ENCODE peak calls at places on chromosomes 4 and X, in seven cellular contexts. One of them, this sample, is unnamed.

GRCh38 chrX:56397636-56398035 is 165.5 kb downstream of the KLF8 start:
- DNase-seq in GM23338: no peak
- DNase-seq in A549: no peak
- DNase-seq in K562: no peak
- DNase-seq in SK-N-SH: no peak
- DNase-seq in GM12878: no peak
- DNase-seq in HCT116: no peak
- DNase-seq in this sample: no peak

GRCh38 chr4:107183155-107183774 is 147.2 kb upstream of the DKK2 start:
- DNase-seq in SK-N-SH: peak
- DNase-seq in HCT116: peak
- DNase-seq in K562: peak
- DNase-seq in GM23338: peak
- DNase-seq in GM12878: peak
- DNase-seq in A549: peak
- DNase-seq in this sample: peak

GRCh38 chrX:6505960-6506359 is 29.0 kb downstream of the VCX3A start:
- DNase-seq in A549: no peak
- DNase-seq in SK-N-SH: no peak
- DNase-seq in GM12878: no peak
- DNase-seq in K562: no peak
- DNase-seq in HCT116: no peak
- DNase-seq in GM23338: no peak
- DNase-seq in this sample: no peak

GRCh38 chr4:168656055-168656660 is 159.3 kb downstream of the PALLD start:
- DNase-seq in A549: no peak
- DNase-seq in GM12878: no peak
- DNase-seq in HCT116: no peak
- DNase-seq in K562: no peak
- DNase-seq in SK-N-SH: no peak
- DNase-seq in GM23338: no peak
- DNase-seq in this sample: no peak

GRCh38 chrX:19017271-19017670 is 33.4 kb upstream of the PHKA2 start:
- DNase-seq in SK-N-SH: peak
- DNase-seq in GM12878: no peak
- DNase-seq in GM23338: peak
- DNase-seq in A549: peak
- DNase-seq in HCT116: no peak
- DNase-seq in K562: peak
- DNase-seq in this sample: peak

GRCh38 chrX:34404386-34405070 is 252.6 kb downstream of the TMEM47 start:
- DNase-seq in K562: no peak
- DNase-seq in A549: no peak
- DNase-seq in GM23338: no peak
- DNase-seq in HCT116: no peak
- DNase-seq in GM12878: no peak
- DNase-seq in SK-N-SH: no peak
- DNase-seq in this sample: no peak

GRCh38 chrX:129495941-129496340 is 27.3 kb downstream of the SMARCA1 start:
- DNase-seq in K562: no peak
- DNase-seq in HCT116: no peak
- DNase-seq in A549: no peak
- DNase-seq in GM12878: no peak
- DNase-seq in SK-N-SH: no peak
- DNase-seq in GM23338: no peak
- DNase-seq in this sample: no peak

GRCh38 chrX:104270916-104271512 is 16.3 kb upstream of the ESX1 start:
- DNase-seq in GM23338: peak
- DNase-seq in HCT116: peak
- DNase-seq in A549: peak
- DNase-seq in SK-N-SH: no peak
- DNase-seq in K562: peak
- DNase-seq in GM12878: no peak
- DNase-seq in this sample: no peak

GRCh38 chr4:118712872-118713271 is 27.7 kb downstream of the METTL14 start:
- DNase-seq in GM23338: no peak
- DNase-seq in SK-N-SH: no peak
- DNase-seq in GM12878: no peak
- DNase-seq in K562: no peak
- DNase-seq in HCT116: no peak
- DNase-seq in A549: no peak
- DNase-seq in this sample: no peak

GRCh38 chrX:9628779-9629493 is 136.7 kb downstream of the GPR143 start:
- DNase-seq in HCT116: no peak
- DNase-seq in K562: no peak
- DNase-seq in A549: no peak
- DNase-seq in GM23338: no peak
- DNase-seq in SK-N-SH: no peak
- DNase-seq in GM12878: no peak
- DNase-seq in this sample: no peak

GRCh38 chr4:7703669-7704068 is 236.0 kb downstream of the AFAP1 start:
- DNase-seq in HCT116: no peak
- DNase-seq in K562: no peak
- DNase-seq in A549: no peak
- DNase-seq in SK-N-SH: no peak
- DNase-seq in GM23338: no peak
- DNase-seq in GM12878: no peak
- DNase-seq in this sample: no peak

GRCh38 chr4:157389751-157390150 is 169.2 kb downstream of the GRIA2 start:
- DNase-seq in A549: no peak
- DNase-seq in K562: no peak
- DNase-seq in GM12878: no peak
- DNase-seq in GM23338: no peak
- DNase-seq in SK-N-SH: no peak
- DNase-seq in HCT116: no peak
- DNase-seq in this sample: no peak

GRCh38 chrX:17563515-17563914 is 173.8 kb upstream of the SCML1 start:
- DNase-seq in GM12878: no peak
- DNase-seq in K562: no peak
- DNase-seq in SK-N-SH: no peak
- DNase-seq in A549: no peak
- DNase-seq in HCT116: no peak
- DNase-seq in GM23338: no peak
- DNase-seq in this sample: no peak

GRCh38 chrX:149571770-149572169 is 15.5 kb downstream of the MAGEA9B start:
- DNase-seq in K562: peak
- DNase-seq in HCT116: no peak
- DNase-seq in A549: no peak
- DNase-seq in GM12878: no peak
- DNase-seq in SK-N-SH: no peak
- DNase-seq in GM23338: no peak
- DNase-seq in this sample: no peak

GRCh38 chr4:99817310-99817885 is 771 bp downstream of the DAPP1 start:
- DNase-seq in A549: no peak
- DNase-seq in GM23338: no peak
- DNase-seq in SK-N-SH: no peak
- DNase-seq in K562: no peak
- DNase-seq in GM12878: no peak
- DNase-seq in HCT116: no peak
- DNase-seq in this sample: peak

GRCh38 chr4:70437212-70437611 is 34.8 kb upstream of the MUC7 start:
- DNase-seq in SK-N-SH: no peak
- DNase-seq in A549: no peak
- DNase-seq in GM12878: no peak
- DNase-seq in HCT116: no peak
- DNase-seq in K562: no peak
- DNase-seq in GM23338: peak
- DNase-seq in this sample: no peak
- TF ChIP-seq CTCF in SK-N-SH: no peak
- TF ChIP-seq CTCF in A549: no peak
- TF ChIP-seq CTCF in GM12878: no peak
- TF ChIP-seq CTCF in HCT116: no peak
- TF ChIP-seq CTCF in K562: no peak
- TF ChIP-seq CTCF in GM23338: no peak
- TF ChIP-seq CTCF in this sample: no peak

GRCh38 chr4:65893311-65893710 is 223.0 kb upstream of the EPHA5 start:
- DNase-seq in GM12878: no peak
- DNase-seq in HCT116: no peak
- DNase-seq in K562: no peak
- DNase-seq in A549: no peak
- DNase-seq in SK-N-SH: no peak
- DNase-seq in GM23338: peak
- DNase-seq in this sample: no peak

DNA sequence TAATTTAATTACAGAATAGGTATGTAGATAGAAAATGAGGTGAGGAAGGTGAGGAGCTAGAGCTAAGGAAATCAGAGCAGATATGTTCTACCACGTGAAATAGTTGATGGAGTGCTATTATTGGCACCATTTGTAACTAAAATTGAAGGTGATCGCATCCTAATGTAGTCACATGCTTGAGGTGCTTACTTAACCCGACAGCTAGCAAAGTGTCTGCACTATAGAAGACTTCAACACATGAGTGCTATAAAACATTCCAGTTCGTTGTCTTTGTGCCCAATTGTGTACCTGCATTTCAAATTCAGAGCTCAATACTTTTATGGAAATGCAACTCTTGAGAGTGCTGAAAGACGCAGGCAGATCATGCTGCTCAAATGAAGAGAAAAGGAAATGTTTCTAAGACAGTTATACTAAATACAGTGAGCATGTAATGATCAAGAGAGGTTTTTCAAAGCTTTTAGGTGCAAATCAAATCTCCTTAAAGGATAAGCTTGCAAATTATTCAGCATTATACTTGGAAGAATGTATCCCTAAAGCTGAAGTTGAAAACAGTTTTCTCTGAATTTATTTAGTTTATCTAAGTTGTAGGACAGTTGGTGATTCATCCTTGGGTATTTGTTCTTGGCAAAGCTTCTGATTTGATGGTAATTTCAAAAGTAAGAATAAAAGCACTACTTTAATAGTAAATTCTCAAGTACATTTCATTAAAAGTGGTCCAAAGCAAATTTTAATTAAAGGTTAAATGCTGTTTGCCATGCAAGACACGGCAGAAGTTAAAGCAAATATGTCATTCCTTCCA is 223.9 kb upstream of the EPHA5 start:
- DNase-seq in K562: no peak
- DNase-seq in HCT116: no peak
- DNase-seq in GM23338: no peak
- DNase-seq in A549: no peak
- DNase-seq in GM12878: no peak
- DNase-seq in SK-N-SH: no peak
- DNase-seq in this sample: no peak
- TF ChIP-seq REST in K562: no peak
- TF ChIP-seq REST in HCT116: no peak
- TF ChIP-seq REST in GM23338: no peak
- TF ChIP-seq REST in A549: no peak
- TF ChIP-seq REST in GM12878: no peak
- TF ChIP-seq REST in SK-N-SH: no peak
- TF ChIP-seq REST in this sample: no peak

GRCh38 chr4:127810551-127810950 is 28.4 kb downstream of the HSPA4L start:
- DNase-seq in K562: no peak
- DNase-seq in A549: no peak
- DNase-seq in HCT116: no peak
- DNase-seq in GM23338: no peak
- DNase-seq in GM12878: no peak
- DNase-seq in SK-N-SH: no peak
- DNase-seq in this sample: no peak

DNA sequence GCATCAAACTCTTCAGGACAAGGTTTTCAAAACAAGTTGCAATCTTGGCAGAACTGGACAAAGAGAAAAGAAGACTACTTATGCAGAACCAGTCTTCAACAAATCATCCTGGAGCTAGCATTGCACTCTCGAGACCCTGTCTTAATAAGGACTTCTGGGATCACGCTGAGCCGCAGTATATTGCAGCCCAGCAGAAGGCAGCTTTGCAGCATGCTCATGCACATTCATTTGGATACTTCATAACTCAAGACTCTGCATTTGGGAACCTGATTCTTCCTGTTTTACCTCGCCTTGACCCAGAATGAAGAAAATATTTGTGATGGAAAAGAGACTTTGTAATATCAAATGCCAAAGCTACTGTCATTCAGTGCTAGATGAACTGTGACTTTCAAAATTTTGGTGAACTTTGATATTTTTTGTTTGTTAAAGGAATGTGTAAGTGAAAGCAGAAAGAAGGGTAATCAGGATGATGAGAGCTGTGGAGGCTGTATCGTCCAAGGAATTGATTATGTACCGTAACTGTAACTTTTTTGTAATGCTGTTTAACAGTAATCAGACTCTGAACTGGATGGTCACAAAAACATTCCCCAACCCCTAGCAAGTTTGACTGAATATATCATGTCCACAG is 27.2 kb downstream of the HSPA4L start:
- DNase-seq in HCT116: no peak
- DNase-seq in GM23338: peak
- DNase-seq in SK-N-SH: no peak
- DNase-seq in A549: no peak
- DNase-seq in K562: no peak
- DNase-seq in GM12878: no peak
- DNase-seq in this sample: no peak
- TF ChIP-seq CTCF in HCT116: no peak
- TF ChIP-seq CTCF in GM23338: peak
- TF ChIP-seq CTCF in SK-N-SH: peak
- TF ChIP-seq CTCF in A549: no peak
- TF ChIP-seq CTCF in K562: no peak
- TF ChIP-seq CTCF in GM12878: no peak
- TF ChIP-seq CTCF in this sample: no peak

DNA sequence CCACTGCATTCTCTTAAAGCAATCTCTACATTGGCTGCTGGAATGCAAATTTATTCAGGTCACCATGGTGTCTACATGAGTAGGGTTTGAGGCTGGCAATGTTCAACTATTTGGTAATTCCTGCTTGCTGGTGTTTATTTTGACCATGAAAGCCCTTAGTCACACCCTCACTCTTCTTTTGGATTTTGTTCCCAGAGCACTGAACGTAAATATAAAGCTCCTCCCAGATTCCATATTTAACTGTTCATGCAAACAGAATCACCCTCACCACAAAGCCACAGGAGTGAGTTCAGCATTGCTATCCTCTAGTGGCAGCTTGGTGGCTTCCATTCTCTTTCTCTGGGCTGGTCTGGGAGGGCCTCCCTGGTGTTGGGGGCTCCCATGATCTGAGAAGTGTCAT is 82.8 kb downstream of the LNX1 start:
- DNase-seq in HCT116: no peak
- DNase-seq in SK-N-SH: no peak
- DNase-seq in A549: no peak
- DNase-seq in K562: no peak
- DNase-seq in GM23338: no peak
- DNase-seq in GM12878: no peak
- DNase-seq in this sample: no peak
- TF ChIP-seq REST in HCT116: no peak
- TF ChIP-seq REST in SK-N-SH: no peak
- TF ChIP-seq REST in A549: no peak
- TF ChIP-seq REST in K562: no peak
- TF ChIP-seq REST in GM23338: no peak
- TF ChIP-seq REST in GM12878: no peak
- TF ChIP-seq REST in this sample: no peak

This sample was measured in HL-60.